ENCODE peak calls at places on chromosomes 6 and 20, in eight cellular contexts. C, M, Q, X, R, I, J and D are unnamed samples.

GRCh38 chr6:50610562-50610961 is 102.8 kb upstream of the TFAP2D start:
- DNase-seq in C (peak), M (no peak), Q (no peak), X (no peak), R (peak), I (no peak), J (no peak), D (no peak)

GRCh38 chr20:32842688-32843524 is 15.8 kb upstream of the EFCAB8 start:
- DNase-seq in C (no peak), M (no peak), Q (no peak), X (no peak), R (no peak), I (no peak), J (no peak), D (no peak)

GRCh38 chr6:85460154-85460950 is 10.5 kb downstream of the NT5E start:
- DNase-seq in C (no peak), M (no peak), Q (no peak), X (no peak), R (no peak), I (no peak), J (no peak), D (no peak)

GRCh38 chr6:38852215-38852614 is 137.1 kb downstream of the DNAH8 start:
- DNase-seq in C (no peak), M (no peak), Q (no peak), X (no peak), R (no peak), I (no peak), J (no peak), D (no peak)

GRCh38 chr20:39452583-39453193 is 490.5 kb downstream of the DHX35 start:
- DNase-seq in C (no peak), M (no peak), Q (no peak), X (no peak), R (no peak), I (no peak), J (no peak), D (no peak)

GRCh38 chr6:169253341-169253740 is 305 bp downstream of the THBS2 start:
- DNase-seq in C (no peak), M (no peak), Q (no peak), X (no peak), R (no peak), I (no peak), J (no peak), D (no peak)

GRCh38 chr6:81865712-81866111 is 113.2 kb upstream of the TENT5A start:
- DNase-seq in C (no peak), M (no peak), Q (no peak), X (peak), R (peak), I (no peak), J (no peak), D (no peak)

GRCh38 chr6:135180458-135181332 is at the start of gene MYB:
- DNase-seq in C (peak), M (peak), Q (peak), X (peak), R (peak), I (peak), J (no peak), D (peak)

GRCh38 chr20:42714298-42715141 is 475.2 kb downstream of the PTPRT start:
- DNase-seq in C (peak), M (no peak), Q (no peak), X (no peak), R (no peak), I (no peak), J (no peak), D (no peak)

GRCh38 chr6:106098383-106099234 is 12.5 kb downstream of the PRDM1 start:
- DNase-seq in C (peak), M (no peak), Q (peak), X (no peak), R (peak), I (peak), J (no peak), D (no peak)